ENCODE peak calls at places on chromosomes 3 and 15, in four cellular contexts. T, P, U and G are unnamed samples.

GRCh38 chr3:31055757-31056156 is 161.3 kb upstream of the GADL1 start:
- DNase-seq in P (no peak), U (no peak), T (no peak), G (no peak)

GRCh38 chr3:153257673-153258351 is 95.8 kb downstream of the RAP2B start:
- DNase-seq in T (no peak), U (no peak), P (no peak), G (peak)

GRCh38 chr3:117399311-117400068 is 689.9 kb downstream of the TUSC7 start:
- DNase-seq in P (no peak), U (peak), T (no peak), G (peak)

GRCh38 chr15:49094923-49095322 is 48.7 kb upstream of the SECISBP2L start:
- DNase-seq in U (no peak), T (no peak), P (no peak), G (no peak)

GRCh38 chr3:48367201-48367600 is 4.8 kb upstream of the FBXW12 start:
- DNase-seq in U (peak), T (no peak), P (no peak), G (no peak)

GRCh38 chr3:189267981-189268613 is 96.3 kb downstream of the TPRG1 start:
- DNase-seq in P (no peak), T (peak), U (peak), G (peak)

GRCh38 chr3:50637012-50637411 is 20.1 kb downstream of the MAPKAPK3 start:
- DNase-seq in T (no peak), P (no peak), U (no peak), G (no peak)

GRCh38 chr15:25798207-25798931 is 64.8 kb downstream of the ATP10A start:
- DNase-seq in U (no peak), T (no peak), P (no peak), G (no peak)

GRCh38 chr3:126180477-126181397 is at the start of gene ALDH1L1:
- DNase-seq in T (peak), P (peak), U (peak), G (peak)

GRCh38 chr15:80911821-80912220 is 77.8 kb downstream of the MESD start:
- DNase-seq in T (no peak), P (no peak), U (no peak), G (no peak)

GRCh38 chr3:184315871-184316661 is 1.7 kb downstream of the EIF4G1 start:
- DNase-seq in P (no peak), U (peak), T (no peak), G (no peak)

GRCh38 chr3:159775372-159775961 is 213.2 kb upstream of the IL12A start:
- DNase-seq in P (no peak), T (peak), U (peak), G (peak)

GRCh38 chr3:78029775-78030174 is 989.9 kb downstream of the ROBO2 start:
- DNase-seq in U (no peak), P (no peak), T (no peak), G (no peak)

GRCh38 chr15:88113909-88114308 is 142.6 kb downstream of the NTRK3 start:
- DNase-seq in P (no peak), T (no peak), U (no peak), G (no peak)

GRCh38 chr3:123688241-123688747 is 103.4 kb upstream of the HACD2 start:
- DNase-seq in P (no peak), T (peak), U (peak), G (peak)

GRCh38 chr3:177589921-177590336 is 392.6 kb upstream of the TBL1XR1 start:
- DNase-seq in T (peak), U (peak), P (peak), G (peak)

GRCh38 chr3:161305095-161305991 is 66.0 kb downstream of the SPTSSB start:
- DNase-seq in P (no peak), U (peak), T (no peak), G (peak)

GRCh38 chr3:167787440-167787839 is 51.9 kb downstream of the SERPINI1 start:
- DNase-seq in U (no peak), P (no peak), T (no peak), G (no peak)

GRCh38 chr3:59482001-59482400 is 432.2 kb upstream of the CFAP20DC start:
- DNase-seq in U (no peak), T (peak), P (peak), G (no peak)

GRCh38 chr3:11238057-11238456 is 34.1 kb upstream of the ATG7 start:
- DNase-seq in T (peak), U (peak), P (peak), G (peak)

GRCh38 chr3:137770066-137770805 is 6.1 kb downstream of the SOX14 start:
- DNase-seq in U (no peak), T (no peak), P (no peak), G (no peak)
- H3K4me3 ChIP-seq in U (no peak), T (no peak), P (no peak), G (no peak)

GRCh38 chr3:72151465-72152238 is 366.7 kb upstream of the PROK2 start:
- DNase-seq in U (no peak), T (no peak), P (no peak), G (no peak)
- TF ChIP-seq CTCF in U (no peak), T (no peak), P (no peak), G (no peak)

GRCh38 chr15:89575656-89576416 is 567 bp downstream of the TICRR start:
- DNase-seq in T (no peak), U (no peak), P (no peak), G (peak)

GRCh38 chr15:89576417-89576773 is 1.1 kb downstream of the TICRR start:
- DNase-seq in P (no peak), U (no peak), T (no peak), G (peak)

GRCh38 chr15:89575146-89575655 is at the start of gene TICRR:
- DNase-seq in U (peak), P (peak), T (peak), G (peak)

GRCh38 chr15:89578146-89578545 is 2.9 kb downstream of the TICRR start:
- DNase-seq in U (no peak), P (no peak), T (no peak), G (no peak)

GRCh38 chr15:89577776-89578115 is 2.5 kb downstream of the TICRR start:
- DNase-seq in P (no peak), U (no peak), T (no peak), G (no peak)
- H3K4me3 ChIP-seq in P (peak), U (peak), T (peak), G (peak)

GRCh38 chr3:32177702-32178198 is 60.7 kb upstream of the CMTM8 start:
- DNase-seq in T (peak), U (peak), P (peak), G (peak)

GRCh38 chr3:32181370-32181769 is 57.1 kb upstream of the CMTM8 start:
- DNase-seq in P (no peak), U (no peak), T (no peak), G (no peak)

GRCh38 chr3:32180151-32180850 is 58.2 kb upstream of the CMTM8 start:
- DNase-seq in U (no peak), P (no peak), T (no peak), G (no peak)

GRCh38 chr3:32175607-32176197 is 62.8 kb upstream of the CMTM8 start:
- DNase-seq in T (no peak), P (peak), U (peak), G (peak)

GRCh38 chr3:32176989-32177701 is 61.3 kb upstream of the CMTM8 start:
- DNase-seq in P (peak), T (peak), U (peak), G (peak)
- TF ChIP-seq CTCF in P (peak), T (peak), U (peak), G (peak)

DNA sequence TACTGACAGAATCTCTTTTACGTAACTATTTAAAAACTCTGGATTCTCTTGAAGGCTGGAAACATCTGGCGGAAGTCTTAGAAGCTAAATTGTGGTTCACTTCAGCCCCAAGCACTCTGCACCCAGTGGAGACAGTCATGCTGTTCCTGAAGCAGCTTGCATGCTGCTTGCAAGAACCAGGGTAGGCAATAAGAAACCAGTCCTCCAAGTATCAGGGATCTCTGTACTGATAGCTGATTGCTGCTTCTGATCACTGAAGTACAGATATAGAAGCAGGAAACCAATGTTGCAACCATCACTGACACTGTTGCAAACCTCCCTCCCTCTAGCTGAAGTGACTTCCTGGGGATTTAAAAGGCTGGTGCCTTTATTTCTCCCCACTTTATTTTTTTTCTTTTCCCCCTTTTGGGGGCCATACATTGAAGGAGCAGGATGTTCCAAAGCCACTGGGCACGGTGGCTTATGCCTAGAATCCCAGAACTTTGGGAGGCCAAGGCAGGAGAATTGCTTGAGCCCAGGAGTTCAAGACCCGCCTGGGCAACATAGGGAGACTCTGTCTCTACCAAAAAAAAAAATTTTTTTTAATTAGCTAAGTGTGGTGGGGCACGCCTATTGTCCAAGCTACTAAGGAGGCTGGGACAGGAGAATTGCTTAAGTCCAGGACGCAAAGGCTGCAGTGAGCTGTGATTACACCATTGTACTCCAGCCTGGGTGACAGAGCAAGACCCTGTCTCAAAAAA is 15.3 kb downstream of the SPCS1 start:
- DNase-seq in P (no peak), U (peak), T (no peak), G (no peak)
- H3K4me3 ChIP-seq in P (no peak), U (no peak), T (no peak), G (no peak)

GRCh38 chr3:13762931-13763330 is 116.9 kb downstream of the WNT7A start:
- DNase-seq in P (no peak), U (no peak), T (no peak), G (no peak)
- TF ChIP-seq CTCF in P (no peak), U (no peak), T (no peak), G (no peak)

GRCh38 chr3:192409838-192410683 is 317.3 kb downstream of the FGF12 start:
- DNase-seq in U (peak), T (no peak), P (no peak), G (peak)
- H3K4me3 ChIP-seq in U (peak), T (peak), P (peak), G (peak)

GRCh38 chr3:193451881-193452280 is 73.3 kb upstream of the ATP13A5 start:
- DNase-seq in P (no peak), U (no peak), T (no peak), G (no peak)

GRCh38 chr3:193446975-193447602 is 68.5 kb upstream of the ATP13A5 start:
- DNase-seq in T (peak), U (no peak), P (no peak), G (no peak)

GRCh38 chr3:193452338-193452737 is 73.8 kb upstream of the ATP13A5 start:
- DNase-seq in U (peak), T (no peak), P (no peak), G (no peak)
- TF ChIP-seq CTCF in U (peak), T (peak), P (peak), G (peak)

DNA sequence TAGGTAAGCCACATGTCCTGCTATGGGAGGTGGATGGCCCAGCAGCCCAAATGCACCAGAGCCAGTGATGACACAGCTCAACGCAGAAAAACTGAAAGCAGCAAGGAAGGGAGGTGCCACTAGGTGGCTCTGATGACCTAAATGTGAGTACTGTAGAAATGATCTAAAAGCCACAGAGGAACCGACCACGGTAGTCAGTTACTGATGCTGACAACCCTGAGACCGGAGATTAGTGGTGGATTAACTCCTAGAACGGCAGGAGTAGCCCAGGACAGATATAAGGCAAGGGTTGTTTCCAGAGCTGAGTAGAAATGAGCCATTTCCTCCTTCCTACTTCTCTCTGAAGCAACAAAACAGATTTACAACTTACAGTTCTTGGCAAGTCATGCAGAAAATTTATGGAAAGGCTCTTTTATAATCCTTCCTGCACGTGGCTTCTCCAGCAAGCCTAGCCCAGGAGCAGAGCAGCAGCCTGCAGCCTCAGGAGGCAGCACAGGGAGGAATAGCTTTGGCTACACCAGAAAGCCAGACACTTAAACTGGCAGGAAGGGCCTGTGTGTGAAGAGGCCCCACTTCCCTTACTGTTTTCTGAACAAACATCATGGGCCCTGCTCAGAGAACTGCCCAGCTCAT is 13.1 kb downstream of the FBXL22 start:
- DNase-seq in P (peak), U (peak), T (peak), G (peak)
- H3K4me3 ChIP-seq in P (no peak), U (no peak), T (no peak), G (no peak)

GRCh38 chr3:33980252-33980651 is 181.8 kb downstream of the PDCD6IP start:
- DNase-seq in T (no peak), P (peak), U (peak), G (peak)
- TF ChIP-seq CTCF in T (peak), P (peak), U (peak), G (peak)